ENCODE peak calls at places on chromosome 6, in seven cellular contexts. Q is IMR-90, U is neuronal stem cell, R is H1, G is H9, M is mesendoderm, Y is trophoblast cell. A is an unnamed sample.
A peak's percentile ranks its signal among the peaks of the same experiment; 100 is the strongest.

GRCh38 chr6:80541886-80542285 is 435.4 kb downstream of the BCKDHB start:
- DNase-seq in Q (no peak), U (no peak), R (no peak), G (no peak), M (no peak), Y (no peak), A (no peak)

GRCh38 chr6:126195625-126196236 is 144.2 kb upstream of the CENPW start:
- DNase-seq in Q (peak; percentile 49), U (no peak), R (no peak), G (no peak), M (peak; percentile 18), Y (no peak), A (no peak)

GRCh38 chr6:97306946-97307345 is 23.9 kb upstream of the MMS22L start:
- DNase-seq in Q (no peak), U (peak; percentile 18), R (no peak), G (no peak), M (no peak), Y (no peak), A (no peak)

GRCh38 chr6:56963043-56963442 is 8.1 kb downstream of the BEND6 start:
- DNase-seq in Q (no peak), U (no peak), R (no peak), G (no peak), M (peak; percentile 33), Y (no peak), A (no peak)

GRCh38 chr6:150355932-150356331 is 12.9 kb upstream of the IYD start:
- DNase-seq in Q (no peak), U (no peak), R (no peak), G (peak; percentile 34), M (no peak), Y (no peak), A (no peak)

GRCh38 chr6:52013035-52013434 is 74.4 kb downstream of the PKHD1 start:
- DNase-seq in Q (no peak), U (no peak), R (no peak), G (no peak), M (no peak), Y (no peak), A (no peak)

GRCh38 chr6:12957321-12958051 is 240.9 kb downstream of the PHACTR1 start:
- DNase-seq in Q (peak; percentile 13), U (no peak), R (peak; percentile 57), G (peak; percentile 52), M (peak; percentile 47), Y (peak; percentile 15), A (peak; percentile 90)

GRCh38 chr6:71537717-71538116 is 249.1 kb downstream of the OGFRL1 start:
- DNase-seq in Q (peak; percentile 65), U (no peak), R (no peak), G (no peak), M (no peak), Y (no peak), A (no peak)

GRCh38 chr6:87322304-87323212 is at the start of gene SMIM8:
- DNase-seq in Q (peak; percentile 58), U (peak; percentile 84), R (peak; percentile 97), G (peak; percentile 90), M (peak; percentile 92), Y (peak; percentile 86), A (peak; percentile 80)

GRCh38 chr6:80517525-80517924 is 411.1 kb downstream of the BCKDHB start:
- DNase-seq in Q (no peak), U (no peak), R (no peak), G (no peak), M (no peak), Y (no peak), A (no peak)

GRCh38 chr6:105591053-105591452 is 188.2 kb upstream of the PREP start:
- DNase-seq in Q (peak; percentile 57), U (no peak), R (no peak), G (no peak), M (peak; percentile 55), Y (no peak), A (peak; percentile 81)

GRCh38 chr6:119308048-119308570 is 41.5 kb downstream of the MAN1A1 start:
- DNase-seq in Q (peak; percentile 84), U (no peak), R (no peak), G (no peak), M (peak; percentile 69), Y (peak; percentile 47), A (peak; percentile 81)

GRCh38 chr6:3247255-3248146 is 11.2 kb upstream of the PSMG4 start:
- DNase-seq in Q (peak; percentile 97), U (no peak), R (peak; percentile 67), G (peak; percentile 75), M (peak; percentile 58), Y (peak; percentile 95), A (peak; percentile 87)

GRCh38 chr6:25218346-25218745 is 60.8 kb upstream of the CARMIL1 start:
- DNase-seq in Q (no peak), U (no peak), R (no peak), G (no peak), M (no peak), Y (peak; percentile 98), A (no peak)

GRCh38 chr6:31579119-31579505 is 3.1 kb downstream of the LTB start:
- DNase-seq in Q (no peak), U (no peak), R (no peak), G (no peak), M (no peak), Y (no peak), A (no peak)

GRCh38 chr6:20691185-20691584 is 156.9 kb downstream of the CDKAL1 start:
- DNase-seq in Q (no peak), U (no peak), R (no peak), G (no peak), M (no peak), Y (no peak), A (no peak)

GRCh38 chr6:1860756-1861369 is 251.1 kb downstream of the FOXC1 start:
- DNase-seq in Q (no peak), U (no peak), R (no peak), G (no peak), M (no peak), Y (no peak), A (no peak)

GRCh38 chr6:11317885-11318771 is 85.7 kb upstream of the NEDD9 start:
- DNase-seq in Q (peak; percentile 98), U (no peak), R (no peak), G (no peak), M (peak; percentile 85), Y (peak; percentile 98), A (peak; percentile 98)

GRCh38 chr6:9197726-9198125 is 762.4 kb upstream of the SLC35B3 start:
- DNase-seq in Q (no peak), U (no peak), R (no peak), G (no peak), M (no peak), Y (no peak), A (no peak)

GRCh38 chr6:43540507-43540906 is 23.6 kb downstream of the POLR1C start:
- DNase-seq in Q (no peak), U (no peak), R (no peak), G (no peak), M (no peak), Y (no peak), A (no peak)
- H3K79me1 ChIP-seq in Q (no peaks in the 10 kb centered on the region), U (no peaks in the 10 kb centered on the region), R (no peaks in the 10 kb centered on the region), G (no peaks in the 10 kb centered on the region), M (no peaks in the 10 kb centered on the region), Y (no peaks in the 10 kb centered on the region), A (peaks cover 5% of the 10 kb centered on the region)

DNA sequence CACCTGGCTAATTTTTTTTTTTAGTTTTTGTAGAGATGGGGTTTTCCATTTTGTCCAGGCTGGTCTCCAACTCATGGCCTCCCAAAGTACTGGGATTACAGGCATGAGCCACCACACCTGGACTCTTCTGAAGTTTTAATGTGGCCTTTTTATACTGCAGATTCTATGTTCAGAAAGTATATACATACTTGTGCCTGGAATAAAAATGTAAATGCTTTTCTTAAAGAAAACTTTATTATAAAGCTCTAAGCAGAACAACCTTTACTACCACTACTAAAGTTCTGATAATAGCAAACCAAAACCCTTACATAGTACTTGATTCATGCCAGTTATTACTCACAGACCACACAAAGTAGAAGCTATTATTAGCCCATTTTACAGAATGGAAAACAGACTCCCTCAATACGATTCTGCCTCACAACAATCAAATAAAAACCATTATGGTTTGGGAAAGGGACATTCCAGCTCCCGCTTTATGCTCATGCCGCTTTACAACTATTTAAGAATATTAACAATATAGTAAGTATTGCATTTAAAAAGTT is 5.3 kb downstream of the PHIP start:
- DNase-seq in Q (no peak), U (no peak), R (no peak), G (no peak), M (no peak), Y (no peak), A (no peak)
- H3K79me1 ChIP-seq in Q (peaks cover 11% of the 10 kb centered on the region), U (no peaks in the 10 kb centered on the region), R (no peaks in the 10 kb centered on the region), G (peaks cover 3% of the 10 kb centered on the region), M (peaks cover 7% of the 10 kb centered on the region), Y (peaks cover under 1% of the 10 kb centered on the region), A (peaks cover 4% of the 10 kb centered on the region)

GRCh38 chr6:117666881-117667280 is 8.4 kb upstream of the NUS1 start:
- DNase-seq in Q (peak; percentile 5), U (no peak), R (no peak), G (no peak), M (no peak), Y (no peak), A (no peak)
- H3K79me1 ChIP-seq in Q (no peaks in the 10 kb centered on the region), U (no peaks in the 10 kb centered on the region), R (no peaks in the 10 kb centered on the region), G (peaks cover 3% of the 10 kb centered on the region), M (no peaks in the 10 kb centered on the region), Y (no peaks in the 10 kb centered on the region), A (peaks cover 4% of the 10 kb centered on the region)

DNA sequence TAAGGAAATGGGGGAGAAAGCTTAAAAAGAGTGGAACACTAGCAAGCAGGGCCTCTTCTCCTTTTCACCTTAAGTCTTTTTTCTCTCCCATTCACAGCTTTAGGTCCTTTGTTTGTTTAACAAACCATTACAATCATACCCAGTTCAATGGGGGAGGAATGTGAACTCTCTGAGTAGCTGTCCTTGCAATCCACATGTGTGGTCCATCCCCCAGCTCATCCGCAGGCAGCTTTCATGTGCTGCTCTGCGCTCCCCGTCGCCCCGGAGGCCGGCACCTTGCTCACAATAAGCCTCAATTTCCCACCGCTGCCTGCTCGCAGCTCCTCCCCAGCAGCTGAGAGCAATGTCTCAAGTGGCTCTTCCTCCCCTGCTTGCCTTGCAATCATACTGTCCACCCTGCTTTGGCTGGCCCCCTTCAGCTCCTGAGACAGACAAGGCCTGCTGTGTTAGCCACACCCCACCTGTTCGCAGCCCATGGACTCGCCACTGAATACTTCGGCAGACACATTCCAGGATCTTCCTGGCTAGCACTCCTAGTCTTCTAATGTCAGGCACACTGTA is 49.1 kb downstream of the PLAGL1 start:
- DNase-seq in Q (no peak), U (peak; percentile 90), R (peak; percentile 77), G (peak; percentile 90), M (peak; percentile 96), Y (no peak), A (no peak)
- H3K79me1 ChIP-seq in Q (no peaks in the 10 kb centered on the region), U (no peaks in the 10 kb centered on the region), R (no peaks in the 10 kb centered on the region), G (no peaks in the 10 kb centered on the region), M (no peaks in the 10 kb centered on the region), Y (no peaks in the 10 kb centered on the region), A (no peaks in the 10 kb centered on the region)

DNA sequence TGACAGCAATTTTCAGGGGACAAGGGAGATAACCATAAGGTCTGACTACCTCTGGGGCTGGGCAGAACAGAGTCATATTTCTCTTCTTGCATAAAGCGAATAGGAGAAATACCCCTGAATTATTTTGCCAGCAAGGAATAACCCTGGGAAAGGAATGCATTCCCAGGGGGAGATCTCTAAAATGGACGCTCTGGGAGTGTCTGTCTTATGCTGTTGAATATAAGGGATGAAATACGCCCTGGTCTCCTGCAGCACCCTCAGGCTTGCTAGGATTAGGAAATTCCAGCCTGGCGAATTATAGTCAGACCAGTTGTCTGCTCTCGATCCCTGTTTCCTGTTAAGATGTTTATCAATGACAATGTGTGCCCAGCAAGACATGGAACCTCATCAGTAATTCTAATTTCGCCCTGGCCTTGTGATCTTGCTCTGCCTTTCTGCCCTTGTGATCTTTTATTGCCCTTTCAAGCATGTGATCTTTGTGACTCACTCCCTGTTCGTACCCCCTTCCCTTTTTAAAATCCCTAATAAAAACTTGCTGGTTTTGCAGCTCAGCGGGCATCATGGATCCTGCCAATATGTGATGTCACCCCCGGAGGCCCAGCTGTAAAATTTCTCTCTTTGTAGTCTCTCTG is 221.6 kb upstream of the HS3ST5 start:
- DNase-seq in Q (no peak), U (no peak), R (no peak), G (no peak), M (peak; percentile 40), Y (no peak), A (no peak)
- H3K79me1 ChIP-seq in Q (no peaks in the 10 kb centered on the region), U (no peaks in the 10 kb centered on the region), R (no peaks in the 10 kb centered on the region), G (no peaks in the 10 kb centered on the region), M (no peaks in the 10 kb centered on the region), Y (no peaks in the 10 kb centered on the region), A (no peaks in the 10 kb centered on the region)